ENCODE peak calls at places on chromosomes 7 and 10, in ten cellular contexts. One of them, this sample, is unnamed.

GRCh38 chr10:3774814-3775670 is 10.0 kb downstream of the KLF6 start:
- DNase-seq in NCI-H2081: no peak
- DNase-seq in retina: no peak
- DNase-seq in heart right ventricle: peak; percentile 50
- DNase-seq in mucosa of descending colon: no peak
- DNase-seq in smooth muscle cell of the brain vasculature: no peak
- DNase-seq in NCI-H2171: no peak
- DNase-seq in effector memory CD4-positive, alpha-beta T cell: no peak
- DNase-seq in iris pigment epithelial cell: peak; percentile 90
- DNase-seq in activated CD8-positive, alpha-beta memory T cell treated with anti-CD3 and anti-CD28 coated beads, Interleukin-2, amount 50 U/mL, for 48 hours: peak; percentile 52
- DNase-seq in this sample: no peak

GRCh38 chr7:69708857-69709256 is 110.6 kb downstream of the AUTS2 start:
- DNase-seq in NCI-H2081: peak; percentile 42
- DNase-seq in retina: no peak
- DNase-seq in heart right ventricle: no peak
- DNase-seq in mucosa of descending colon: no peak
- DNase-seq in smooth muscle cell of the brain vasculature: no peak
- DNase-seq in NCI-H2171: no peak
- DNase-seq in effector memory CD4-positive, alpha-beta T cell: no peak
- DNase-seq in iris pigment epithelial cell: peak; percentile 15
- DNase-seq in activated CD8-positive, alpha-beta memory T cell treated with anti-CD3 and anti-CD28 coated beads, Interleukin-2, amount 50 U/mL, for 48 hours: no peak
- DNase-seq in this sample: no peak

GRCh38 chr10:90179696-90180407 is 478.5 kb downstream of the KIF20B start:
- DNase-seq in NCI-H2081: no peak
- DNase-seq in retina: no peak
- DNase-seq in heart right ventricle: no peak
- DNase-seq in mucosa of descending colon: peak; percentile 8
- DNase-seq in smooth muscle cell of the brain vasculature: no peak
- DNase-seq in NCI-H2171: no peak
- DNase-seq in effector memory CD4-positive, alpha-beta T cell: no peak
- DNase-seq in iris pigment epithelial cell: peak; percentile 99
- DNase-seq in activated CD8-positive, alpha-beta memory T cell treated with anti-CD3 and anti-CD28 coated beads, Interleukin-2, amount 50 U/mL, for 48 hours: no peak
- DNase-seq in this sample: no peak

GRCh38 chr7:17234398-17235021 is 63.9 kb upstream of the AHR start:
- DNase-seq in NCI-H2081: no peak
- DNase-seq in retina: no peak
- DNase-seq in heart right ventricle: peak; percentile 41
- DNase-seq in mucosa of descending colon: peak; percentile 54
- DNase-seq in smooth muscle cell of the brain vasculature: peak; percentile 77
- DNase-seq in NCI-H2171: no peak
- DNase-seq in effector memory CD4-positive, alpha-beta T cell: peak; percentile 66
- DNase-seq in iris pigment epithelial cell: peak; percentile 95
- DNase-seq in activated CD8-positive, alpha-beta memory T cell treated with anti-CD3 and anti-CD28 coated beads, Interleukin-2, amount 50 U/mL, for 48 hours: no peak
- DNase-seq in this sample: no peak

GRCh38 chr7:149872419-149873073 is 1.2 kb upstream of the ATP6V0E2 start:
- DNase-seq in NCI-H2081: peak; percentile 89
- DNase-seq in retina: peak; percentile 76
- DNase-seq in heart right ventricle: peak; percentile 87
- DNase-seq in mucosa of descending colon: peak; percentile 77
- DNase-seq in smooth muscle cell of the brain vasculature: peak; percentile 31
- DNase-seq in NCI-H2171: peak; percentile 37
- DNase-seq in effector memory CD4-positive, alpha-beta T cell: no peak
- DNase-seq in iris pigment epithelial cell: peak; percentile 93
- DNase-seq in activated CD8-positive, alpha-beta memory T cell treated with anti-CD3 and anti-CD28 coated beads, Interleukin-2, amount 50 U/mL, for 48 hours: peak; percentile 73
- DNase-seq in this sample: peak; percentile 84

GRCh38 chr10:126111562-126111961 is 215.2 kb downstream of the FANK1 start:
- DNase-seq in NCI-H2081: no peak
- DNase-seq in retina: no peak
- DNase-seq in heart right ventricle: no peak
- DNase-seq in mucosa of descending colon: no peak
- DNase-seq in smooth muscle cell of the brain vasculature: peak; percentile 82
- DNase-seq in NCI-H2171: no peak
- DNase-seq in effector memory CD4-positive, alpha-beta T cell: no peak
- DNase-seq in iris pigment epithelial cell: no peak
- DNase-seq in activated CD8-positive, alpha-beta memory T cell treated with anti-CD3 and anti-CD28 coated beads, Interleukin-2, amount 50 U/mL, for 48 hours: no peak
- DNase-seq in this sample: no peak

GRCh38 chr7:140719711-140720110 is 23.2 kb downstream of the NDUFB2 start:
- DNase-seq in NCI-H2081: no peak
- DNase-seq in retina: no peak
- DNase-seq in heart right ventricle: no peak
- DNase-seq in mucosa of descending colon: no peak
- DNase-seq in smooth muscle cell of the brain vasculature: no peak
- DNase-seq in NCI-H2171: no peak
- DNase-seq in effector memory CD4-positive, alpha-beta T cell: no peak
- DNase-seq in iris pigment epithelial cell: peak; percentile 43
- DNase-seq in activated CD8-positive, alpha-beta memory T cell treated with anti-CD3 and anti-CD28 coated beads, Interleukin-2, amount 50 U/mL, for 48 hours: no peak
- DNase-seq in this sample: no peak

GRCh38 chr10:11532329-11532728 is 79.1 kb downstream of the USP6NL start:
- DNase-seq in NCI-H2081: no peak
- DNase-seq in retina: peak; percentile 14
- DNase-seq in heart right ventricle: no peak
- DNase-seq in mucosa of descending colon: no peak
- DNase-seq in smooth muscle cell of the brain vasculature: no peak
- DNase-seq in NCI-H2171: no peak
- DNase-seq in effector memory CD4-positive, alpha-beta T cell: no peak
- DNase-seq in iris pigment epithelial cell: peak; percentile 45
- DNase-seq in activated CD8-positive, alpha-beta memory T cell treated with anti-CD3 and anti-CD28 coated beads, Interleukin-2, amount 50 U/mL, for 48 hours: no peak
- DNase-seq in this sample: no peak

GRCh38 chr10:63657812-63658211 is 136.6 kb downstream of the REEP3 start:
- DNase-seq in NCI-H2081: no peak
- DNase-seq in retina: no peak
- DNase-seq in heart right ventricle: no peak
- DNase-seq in mucosa of descending colon: no peak
- DNase-seq in smooth muscle cell of the brain vasculature: no peak
- DNase-seq in NCI-H2171: peak; percentile 11
- DNase-seq in effector memory CD4-positive, alpha-beta T cell: no peak
- DNase-seq in iris pigment epithelial cell: no peak
- DNase-seq in activated CD8-positive, alpha-beta memory T cell treated with anti-CD3 and anti-CD28 coated beads, Interleukin-2, amount 50 U/mL, for 48 hours: no peak
- DNase-seq in this sample: no peak

GRCh38 chr10:27297848-27298524 is 57.4 kb upstream of the ACBD5 start:
- DNase-seq in NCI-H2081: no peak
- DNase-seq in retina: no peak
- DNase-seq in heart right ventricle: no peak
- DNase-seq in mucosa of descending colon: no peak
- DNase-seq in smooth muscle cell of the brain vasculature: no peak
- DNase-seq in NCI-H2171: no peak
- DNase-seq in effector memory CD4-positive, alpha-beta T cell: no peak
- DNase-seq in iris pigment epithelial cell: no peak
- DNase-seq in activated CD8-positive, alpha-beta memory T cell treated with anti-CD3 and anti-CD28 coated beads, Interleukin-2, amount 50 U/mL, for 48 hours: no peak
- DNase-seq in this sample: no peak

GRCh38 chr10:118457824-118458428 is 115.8 kb upstream of the FAM204A start:
- DNase-seq in NCI-H2081: no peak
- DNase-seq in retina: no peak
- DNase-seq in heart right ventricle: no peak
- DNase-seq in mucosa of descending colon: no peak
- DNase-seq in smooth muscle cell of the brain vasculature: no peak
- DNase-seq in NCI-H2171: no peak
- DNase-seq in effector memory CD4-positive, alpha-beta T cell: no peak
- DNase-seq in iris pigment epithelial cell: no peak
- DNase-seq in activated CD8-positive, alpha-beta memory T cell treated with anti-CD3 and anti-CD28 coated beads, Interleukin-2, amount 50 U/mL, for 48 hours: no peak
- DNase-seq in this sample: no peak

GRCh38 chr7:131040467-131040932 is 287.2 kb upstream of the MKLN1 start:
- DNase-seq in NCI-H2081: peak; percentile 72
- DNase-seq in retina: peak; percentile 62
- DNase-seq in heart right ventricle: peak; percentile 71
- DNase-seq in mucosa of descending colon: peak; percentile 93
- DNase-seq in smooth muscle cell of the brain vasculature: peak; percentile 54
- DNase-seq in NCI-H2171: peak; percentile 37
- DNase-seq in effector memory CD4-positive, alpha-beta T cell: no peak
- DNase-seq in iris pigment epithelial cell: peak; percentile 70
- DNase-seq in activated CD8-positive, alpha-beta memory T cell treated with anti-CD3 and anti-CD28 coated beads, Interleukin-2, amount 50 U/mL, for 48 hours: no peak
- DNase-seq in this sample: no peak

This sample was measured in left ventricle myocardium inferior.